ENCODE peak calls at places on chromosomes 13 and 19, in six cellular contexts. K, N, C, G, B and E are unnamed samples.

GRCh38 chr13:44806841-44807240 is 182.4 kb downstream of the NUFIP1 start:
- DNase-seq in K (no peak), N (no peak), C (no peak), B (no peak), G (no peak), E (no peak)

GRCh38 chr13:36275190-36276002 is 22.2 kb downstream of the CCDC169 start:
- DNase-seq in K (peak), N (no peak), G (peak), C (peak), B (peak), E (no peak)

GRCh38 chr13:44575741-44576395 is at the start of gene TSC22D1:
- DNase-seq in C (peak), N (peak), B (peak), G (peak), K (peak), E (no peak)

GRCh38 chr13:63586467-63586866 is 2170.8 kb upstream of the PCDH20 start:
- DNase-seq in N (no peak), G (no peak), K (no peak), C (no peak), B (no peak), E (no peak)

GRCh38 chr13:30408319-30409101 is 13.8 kb upstream of the UBE2L5 start:
- DNase-seq in N (peak), B (peak), C (peak), G (peak), K (peak), E (peak)

GRCh38 chr19:29548483-29549085 is 22.8 kb downstream of the VSTM2B start:
- DNase-seq in C (no peak), N (no peak), B (no peak), K (no peak), G (peak), E (peak)

GRCh38 chr13:79973533-79973963 is 367.4 kb downstream of the SPRY2 start:
- DNase-seq in K (peak), C (no peak), N (no peak), G (no peak), B (no peak), E (no peak)

GRCh38 chr13:36344173-36344572 is 2.0 kb downstream of the SPART start:
- DNase-seq in K (no peak), C (no peak), B (peak), G (no peak), N (no peak), E (no peak)

GRCh38 chr19:11767633-11768133 is 883 bp downstream of the ZNF441 start:
- DNase-seq in N (peak), G (peak), K (peak), B (peak), C (peak), E (no peak)

GRCh38 chr19:1553415-1553814 is 14.7 kb downstream of the MEX3D start:
- DNase-seq in N (no peak), G (no peak), C (no peak), B (no peak), K (no peak), E (no peak)

GRCh38 chr19:46872967-46873366 is 12.2 kb downstream of the ARHGAP35 start:
- DNase-seq in C (no peak), N (no peak), B (no peak), G (no peak), K (no peak), E (no peak)

GRCh38 chr19:50008532-50008931 is 16.6 kb downstream of the VRK3 start:
- DNase-seq in G (no peak), C (no peak), N (no peak), B (no peak), K (peak), E (no peak)

GRCh38 chr19:3984908-3985642 is at the start of gene EEF2:
- DNase-seq in N (peak), G (peak), K (peak), B (peak), C (peak), E (no peak)
- TF ChIP-seq CTCF in N (no peak), G (no peak), K (no peak), B (no peak), C (no peak), E (no peak)

GRCh38 chr13:28268800-28269223 is 130.5 kb downstream of the PAN3 start:
- DNase-seq in G (no peak), N (no peak), B (no peak), K (no peak), C (peak), E (no peak)

DNA sequence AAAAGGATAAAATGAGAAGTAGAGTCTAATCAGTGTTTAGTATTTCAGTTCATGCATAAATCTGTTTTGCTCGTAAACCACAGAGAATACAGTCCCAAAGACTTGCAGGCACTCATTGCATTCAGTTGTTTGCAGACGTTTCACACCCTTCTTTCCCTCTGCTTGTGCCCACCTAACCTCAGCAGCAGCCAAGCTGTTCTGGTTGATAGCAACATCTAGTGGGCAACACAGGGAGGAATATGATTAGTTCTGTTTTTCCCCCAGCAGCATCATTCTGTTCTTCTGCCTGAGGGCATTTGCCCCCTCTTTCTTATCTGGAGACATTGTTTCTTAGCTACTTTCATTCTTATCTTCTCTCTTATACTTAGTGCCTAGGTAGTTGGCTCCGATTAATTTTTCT is 135.6 kb downstream of the PAN3 start:
- DNase-seq in C (no peak), N (no peak), G (no peak), B (no peak), K (no peak), E (no peak)
- TF ChIP-seq CTCF in C (no peak), N (no peak), G (no peak), B (no peak), K (no peak), E (peak)

GRCh38 chr13:110885966-110886365 is 28.9 kb downstream of the ANKRD10 start:
- DNase-seq in K (no peak), B (no peak), N (no peak), G (no peak), C (no peak), E (no peak)

GRCh38 chr13:110886475-110887241 is 28.2 kb downstream of the ANKRD10 start:
- DNase-seq in N (no peak), C (no peak), G (no peak), K (no peak), B (no peak), E (no peak)

GRCh38 chr13:110887242-110887954 is 27.5 kb downstream of the ANKRD10 start:
- DNase-seq in K (no peak), N (no peak), G (no peak), B (no peak), C (no peak), E (no peak)

GRCh38 chr13:110883539-110883938 is 31.3 kb downstream of the ANKRD10 start:
- DNase-seq in B (no peak), K (no peak), N (no peak), C (no peak), G (no peak), E (no peak)

GRCh38 chr13:110885516-110885915 is 29.4 kb downstream of the ANKRD10 start:
- DNase-seq in K (no peak), N (no peak), C (no peak), B (no peak), G (no peak), E (no peak)
- TF ChIP-seq CTCF in K (no peak), N (no peak), C (no peak), B (no peak), G (no peak), E (no peak)

DNA sequence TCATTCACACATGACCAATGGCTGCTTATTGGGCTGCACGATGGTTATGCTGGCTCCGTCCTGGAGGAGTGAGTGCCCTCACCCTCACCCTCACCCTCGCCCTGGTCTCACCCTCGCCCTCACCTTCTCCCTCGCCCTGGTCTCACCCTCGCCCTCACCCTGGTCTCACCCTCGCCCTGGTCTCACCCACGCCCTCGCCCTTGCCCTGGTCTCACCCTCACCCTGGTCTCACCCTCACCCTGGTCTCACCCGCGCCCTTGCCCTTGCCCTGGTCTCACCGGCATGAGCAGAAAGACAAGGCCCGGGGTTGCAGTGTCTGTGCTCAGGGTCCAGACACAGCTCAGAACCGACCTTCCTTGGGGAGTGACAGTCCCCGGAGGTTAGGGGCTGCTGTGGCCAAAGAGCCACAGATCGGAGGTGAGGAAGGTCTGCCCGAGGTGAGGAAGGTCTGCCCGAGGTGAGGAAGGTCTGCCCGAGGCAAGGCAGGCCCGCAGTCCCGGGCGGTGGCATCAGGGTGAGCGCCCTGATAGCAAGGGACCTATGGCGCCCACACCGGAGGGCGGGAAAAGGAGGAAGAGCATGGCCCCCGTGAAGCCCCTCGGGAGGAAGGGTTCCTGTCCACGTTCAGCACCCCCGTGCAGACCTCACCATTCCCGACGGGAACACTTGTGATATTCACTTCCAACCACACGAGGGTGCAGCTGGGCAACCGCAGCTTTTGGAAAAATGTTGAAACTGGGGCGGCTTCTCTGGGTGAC is 65.6 kb downstream of the MCF2L start:
- DNase-seq in C (no peak), G (peak), N (no peak), K (peak), B (peak), E (no peak)
- TF ChIP-seq CTCF in C (no peak), G (peak), N (peak), K (peak), B (peak), E (peak)

GRCh38 chr13:23741879-23742510 is 147.2 kb downstream of the MIPEP start:
- DNase-seq in B (peak), G (no peak), C (no peak), N (no peak), K (no peak), E (no peak)
- TF ChIP-seq CTCF in B (peak), G (no peak), C (no peak), N (peak), K (no peak), E (peak)

DNA sequence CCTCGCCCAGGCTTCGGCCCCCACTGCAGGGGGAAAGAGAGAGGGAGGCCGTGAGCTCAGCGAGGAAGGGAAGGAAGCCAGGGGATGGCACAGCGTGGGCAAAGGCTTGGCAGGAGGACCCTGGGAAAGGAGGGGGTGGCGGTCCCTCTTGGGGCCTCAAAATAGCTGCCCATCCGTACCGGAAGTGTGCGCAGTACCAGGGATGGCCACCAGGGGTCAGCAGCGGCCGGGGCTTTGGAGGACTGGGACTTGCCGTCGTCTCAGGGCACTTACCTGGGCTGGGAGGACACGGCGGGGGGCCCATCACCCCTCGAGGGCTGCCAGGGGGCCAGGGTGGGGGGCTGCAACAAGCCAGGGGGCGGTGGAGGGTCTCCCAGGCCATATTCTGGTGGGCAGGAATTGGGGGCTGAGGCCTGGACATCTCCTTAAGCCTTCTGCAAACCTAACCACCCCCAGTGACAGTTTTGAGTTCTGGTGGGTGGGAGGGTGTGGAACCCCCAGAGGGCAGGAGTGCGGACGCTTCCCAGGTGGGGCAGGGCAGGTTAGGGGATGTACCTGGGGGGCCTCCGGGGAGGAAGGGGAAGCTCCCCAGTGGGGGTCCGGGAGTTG is 7.8 kb upstream of the TMEM161A start:
- DNase-seq in C (peak), G (peak), N (peak), K (peak), B (peak), E (no peak)
- TF ChIP-seq CTCF in C (peak), G (peak), N (peak), K (peak), B (peak), E (peak)